ENCODE peak calls at places on chromosomes 11 and 22, in nine cellular contexts. A, M, J, W, T, S, O, D and R are unnamed samples.

GRCh38 chr11:65043881-65044501 is 3.0 kb downstream of the SAC3D1 start:
- DNase-seq in A (peak; percentile 69), M (no peak), J (no peak), W (no peak), T (peak; percentile 76), S (no peak), O (no peak), D (no peak), R (peak; percentile 40)

GRCh38 chr22:41780714-41781507 is 19.6 kb upstream of the CCDC134 start:
- DNase-seq in A (peak; percentile 65), M (peak; percentile 73), J (no peak), W (peak; percentile 96), T (peak; percentile 77), S (no peak), O (no peak), D (no peak), R (peak; percentile 62)

GRCh38 chr11:111603633-111604130 is 1.4 kb downstream of the SIK2 start:
- DNase-seq in A (no peak), M (no peak), J (no peak), W (no peak), T (no peak), S (no peak), O (peak; percentile 20), D (no peak), R (no peak)

GRCh38 chr11:61776561-61777075 is 15.8 kb downstream of the TMEM258 start:
- DNase-seq in A (no peak), M (no peak), J (no peak), W (peak; percentile 73), T (peak; percentile 76), S (peak; percentile 89), O (peak; percentile 50), D (peak; percentile 67), R (peak; percentile 77)

GRCh38 chr22:38233427-38233826 is 31.6 kb downstream of the MAFF start:
- DNase-seq in A (no peak), M (no peak), J (no peak), W (no peak), T (no peak), S (no peak), O (no peak), D (no peak), R (no peak)

GRCh38 chr11:106482920-106483761 is 405.7 kb downstream of the AASDHPPT start:
- DNase-seq in A (no peak), M (no peak), J (peak; percentile 54), W (no peak), T (no peak), S (no peak), O (no peak), D (peak; percentile 37), R (no peak)

GRCh38 chr22:36809351-36809750 is 7.5 kb downstream of the PVALB start:
- DNase-seq in A (no peak), M (no peak), J (no peak), W (no peak), T (no peak), S (no peak), O (no peak), D (no peak), R (no peak)

GRCh38 chr11:23502821-23503220 is 642.5 kb upstream of the CCDC179 start:
- DNase-seq in A (no peak), M (no peak), J (no peak), W (no peak), T (no peak), S (no peak), O (no peak), D (no peak), R (no peak)

GRCh38 chr11:11860103-11860979 is 18.6 kb downstream of the USP47 start:
- DNase-seq in A (no peak), M (no peak), J (no peak), W (no peak), T (no peak), S (no peak), O (peak; percentile 57), D (no peak), R (no peak)

GRCh38 chr22:26168199-26168915 is 905 bp upstream of the SEZ6L start:
- DNase-seq in A (no peak), M (no peak), J (no peak), W (no peak), T (no peak), S (peak; percentile 55), O (no peak), D (peak; percentile 38), R (no peak)

GRCh38 chr11:78714539-78714938 is 139.9 kb upstream of the NARS2 start:
- DNase-seq in A (no peak), M (no peak), J (no peak), W (no peak), T (no peak), S (no peak), O (no peak), D (no peak), R (peak; percentile 19)

GRCh38 chr11:70226967-70227366 is 23.9 kb downstream of the FADD start:
- DNase-seq in A (no peak), M (no peak), J (no peak), W (no peak), T (no peak), S (peak; percentile 75), O (no peak), D (peak; percentile 49), R (no peak)

GRCh38 chr11:67404515-67405195 is 772 bp downstream of the TBC1D10C start:
- DNase-seq in A (no peak), M (no peak), J (no peak), W (peak; percentile 78), T (peak; percentile 83), S (no peak), O (no peak), D (no peak), R (no peak)

GRCh38 chr22:48104102-48104738 is 1341.8 kb downstream of the TBC1D22A start:
- DNase-seq in A (no peak), M (no peak), J (no peak), W (no peak), T (no peak), S (no peak), O (no peak), D (no peak), R (no peak)

GRCh38 chr22:49066619-49067018 is 761.1 kb downstream of the BRD1 start:
- DNase-seq in A (no peak), M (no peak), J (no peak), W (no peak), T (no peak), S (no peak), O (no peak), D (no peak), R (no peak)

GRCh38 chr11:80255021-80255420 is 814.2 kb upstream of the TENM4 start:
- DNase-seq in A (no peak), M (no peak), J (no peak), W (no peak), T (no peak), S (no peak), O (no peak), D (no peak), R (no peak)

GRCh38 chr11:2643746-2644145 is 56.0 kb downstream of the KCNQ1OT1 start:
- DNase-seq in A (no peak), M (no peak), J (no peak), W (no peak), T (no peak), S (no peak), O (no peak), D (no peak), R (no peak)
- H3K9me3 ChIP-seq in A (no peaks in the 10 kb centered on the region), M (peaks cover 11% of the 10 kb centered on the region), J (peaks cover 43% of the 10 kb centered on the region), W (no peaks in the 10 kb centered on the region), T (peaks cover 24% of the 10 kb centered on the region), S (peaks cover 75% of the 10 kb centered on the region), O (peaks cover 51% of the 10 kb centered on the region), D (peaks cover 57% of the 10 kb centered on the region), R (no peaks in the 10 kb centered on the region)

GRCh38 chr22:40747361-40747760 is 68.1 kb downstream of the MCHR1 start:
- DNase-seq in A (no peak), M (no peak), J (no peak), W (no peak), T (no peak), S (no peak), O (no peak), D (no peak), R (no peak)
- H3K27ac ChIP-seq in A (no peak overlapping the region), M (no peak overlapping the region), J (no peak overlapping the region), W (no peak overlapping the region), T (no peak overlapping the region), S (no peak overlapping the region), O (no peak overlapping the region), D (no peak overlapping the region), R (no peak overlapping the region)

GRCh38 chr11:134468081-134468668 is 56.1 kb upstream of the B3GAT1 start:
- DNase-seq in A (no peak), M (peak; percentile 54), J (no peak), W (peak; percentile 70), T (peak; percentile 55), S (no peak), O (no peak), D (no peak), R (peak; percentile 72)

GRCh38 chr11:134464981-134465730 is 53.1 kb upstream of the B3GAT1 start:
- DNase-seq in A (no peak), M (peak; percentile 16), J (no peak), W (no peak), T (no peak), S (no peak), O (no peak), D (no peak), R (no peak)

GRCh38 chr11:134464196-134464595 is 52.2 kb upstream of the B3GAT1 start:
- DNase-seq in A (no peak), M (peak; percentile 34), J (no peak), W (no peak), T (no peak), S (no peak), O (no peak), D (peak; percentile 39), R (no peak)

GRCh38 chr11:134466909-134467567 is 55.0 kb upstream of the B3GAT1 start:
- DNase-seq in A (no peak), M (peak; percentile 32), J (no peak), W (no peak), T (no peak), S (no peak), O (no peak), D (no peak), R (peak; percentile 50)

DNA sequence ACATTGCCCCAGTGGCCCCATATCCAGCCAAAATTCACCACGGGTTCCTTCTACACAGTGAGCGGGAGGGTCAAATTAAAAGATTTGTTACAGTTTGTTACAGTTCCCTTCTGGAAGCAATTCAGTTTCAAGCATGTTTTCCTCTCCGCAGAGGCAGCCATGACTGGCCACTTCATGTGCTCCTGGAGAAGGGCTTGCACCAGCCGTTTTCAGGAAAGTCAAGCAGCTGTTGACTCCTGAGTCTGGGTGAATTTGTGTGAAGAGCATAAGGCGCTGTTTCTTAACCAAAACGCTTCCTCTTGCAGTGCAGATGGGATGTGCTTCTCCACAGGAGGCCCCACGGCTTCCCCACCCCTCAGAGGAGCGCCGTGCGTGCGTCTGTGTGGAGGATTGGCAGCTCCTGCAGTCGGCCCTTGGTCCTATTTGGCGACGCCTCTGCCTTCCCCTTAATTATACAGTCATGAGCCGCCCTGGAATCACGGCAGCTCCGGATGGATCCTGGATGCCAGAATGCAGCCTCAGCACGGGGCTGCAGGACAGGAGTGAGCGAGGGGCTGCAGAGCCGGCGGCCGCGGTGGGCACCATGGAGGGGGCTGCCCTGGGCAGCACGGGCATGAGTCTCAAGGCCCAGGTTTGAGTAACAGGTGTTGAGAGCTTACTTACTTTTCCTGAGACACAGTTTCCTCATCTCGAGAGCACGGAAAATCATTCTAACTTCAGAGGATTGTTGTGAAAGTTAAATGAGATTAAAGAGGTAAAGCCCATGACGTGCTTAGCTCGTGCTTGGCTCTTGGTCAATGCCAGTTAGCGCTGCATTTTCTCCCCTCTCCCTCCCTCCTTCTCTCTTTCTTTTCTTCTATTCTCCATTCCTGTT is 54.2 kb upstream of the B3GAT1 start:
- DNase-seq in A (no peak), M (peak; percentile 63), J (no peak), W (peak; percentile 51), T (no peak), S (peak; percentile 55), O (no peak), D (peak; percentile 76), R (peak; percentile 72)
- H3K9me3 ChIP-seq in A (no peaks in the 10 kb centered on the region), M (no peaks in the 10 kb centered on the region), J (no peaks in the 10 kb centered on the region), W (no peaks in the 10 kb centered on the region), T (no peaks in the 10 kb centered on the region), S (no peaks in the 10 kb centered on the region), O (no peaks in the 10 kb centered on the region), D (no peaks in the 10 kb centered on the region), R (no peaks in the 10 kb centered on the region)

GRCh38 chr11:86502137-86502536 is 127.5 kb downstream of the CCDC81 start:
- DNase-seq in A (no peak), M (no peak), J (no peak), W (no peak), T (no peak), S (no peak), O (no peak), D (no peak), R (no peak)
- H3K27ac ChIP-seq in A (no peak overlapping the region), M (no peak overlapping the region), J (peak overlapping the region; percentile 49), W (no peak overlapping the region), T (no peak overlapping the region), S (no peak overlapping the region), O (no peak overlapping the region), D (no peak overlapping the region), R (peak overlapping the region; percentile 6)